ENCODE peak calls at places on chromosomes 6 and 20, in four cellular contexts. F, E, M and L are unnamed samples.

GRCh38 chr6:125220712-125221111 is 67.1 kb downstream of the TPD52L1 start:
- DNase-seq in M (peak; percentile 37), F (no peak), E (no peak), L (no peak)

GRCh38 chr20:61628480-61628879 is 376.4 kb downstream of the CDH4 start:
- DNase-seq in E (no peak), F (no peak), M (no peak), L (no peak)

GRCh38 chr6:163338671-163339405 is 75.7 kb upstream of the QKI start:
- DNase-seq in F (no peak), E (peak; percentile 75), M (peak; percentile 72), L (peak; percentile 60)

GRCh38 chr6:98547634-98548033 is 286.7 kb upstream of the POU3F2 start:
- DNase-seq in M (no peak), F (no peak), E (no peak), L (no peak)

GRCh38 chr6:35072698-35073055 is 68.5 kb downstream of the TCP11 start:
- DNase-seq in M (no peak), F (no peak), E (no peak), L (no peak)

GRCh38 chr6:143264291-143264834 is 186.1 kb downstream of the ADAT2 start:
- DNase-seq in E (no peak), M (no peak), F (no peak), L (no peak)

GRCh38 chr6:6616670-6617069 is 28.1 kb downstream of the LY86 start:
- DNase-seq in F (no peak), M (no peak), E (no peak), L (no peak)

GRCh38 chr6:57173886-57174510 is 1.9 kb downstream of the BAG2 start:
- DNase-seq in E (peak; percentile 78), M (no peak), F (peak; percentile 36), L (no peak)

GRCh38 chr6:63352587-63353281 is 33.0 kb upstream of the LGSN start:
- DNase-seq in E (peak; percentile 68), F (peak; percentile 36), M (peak; percentile 15), L (no peak)

GRCh38 chr6:90107721-90108364 is 188.8 kb downstream of the BACH2 start:
- DNase-seq in F (no peak), E (no peak), M (no peak), L (no peak)

GRCh38 chr20:9032758-9033157 is 36.1 kb upstream of the PLCB4 start:
- DNase-seq in F (no peak), E (peak; percentile 38), M (no peak), L (no peak)

GRCh38 chr6:78623567-78623966 is 243.8 kb upstream of the IRAK1BP1 start:
- DNase-seq in E (peak; percentile 9), M (no peak), F (no peak), L (no peak)

GRCh38 chr20:32880635-32881034 is 21.9 kb downstream of the EFCAB8 start:
- DNase-seq in F (no peak), M (no peak), E (no peak), L (no peak)

GRCh38 chr6:88105741-88106340 is 58.2 kb downstream of the SPACA1 start:
- DNase-seq in M (no peak), E (peak; percentile 52), F (no peak), L (no peak)

GRCh38 chr6:81793811-81794210 is 41.3 kb upstream of the TENT5A start:
- DNase-seq in F (no peak), M (no peak), E (peak; percentile 50), L (no peak)

GRCh38 chr20:50141811-50142561 is 11.5 kb downstream of the PEDS1 start:
- DNase-seq in M (no peak), F (no peak), E (no peak), L (no peak)

GRCh38 chr6:12331951-12332749 is 42.0 kb downstream of the EDN1 start:
- DNase-seq in E (peak; percentile 81), M (no peak), F (no peak), L (no peak)

DNA sequence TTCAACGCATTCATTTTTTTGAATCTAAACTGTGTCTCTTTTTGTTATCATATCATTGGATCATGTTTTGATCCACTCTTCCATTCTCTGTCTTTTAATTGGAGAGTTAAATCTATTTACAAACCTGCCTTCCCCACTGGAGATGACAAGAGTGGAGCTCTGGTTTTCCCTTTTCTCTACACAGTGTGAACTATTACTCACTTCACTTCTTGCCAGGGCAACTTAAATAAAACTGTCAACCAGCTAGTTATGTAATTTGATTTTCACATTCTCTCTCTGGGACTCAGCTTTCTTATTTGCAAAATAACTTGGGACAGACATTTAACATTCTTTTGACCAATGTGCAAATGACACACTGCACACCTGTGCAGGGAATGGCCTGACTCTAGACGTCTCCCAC is 230.8 kb upstream of the CST7 start:
- DNase-seq in F (no peak), M (no peak), E (no peak), L (no peak)
- TF ChIP-seq CTCF in F (no peak), M (no peak), E (no peak), L (no peak)

DNA sequence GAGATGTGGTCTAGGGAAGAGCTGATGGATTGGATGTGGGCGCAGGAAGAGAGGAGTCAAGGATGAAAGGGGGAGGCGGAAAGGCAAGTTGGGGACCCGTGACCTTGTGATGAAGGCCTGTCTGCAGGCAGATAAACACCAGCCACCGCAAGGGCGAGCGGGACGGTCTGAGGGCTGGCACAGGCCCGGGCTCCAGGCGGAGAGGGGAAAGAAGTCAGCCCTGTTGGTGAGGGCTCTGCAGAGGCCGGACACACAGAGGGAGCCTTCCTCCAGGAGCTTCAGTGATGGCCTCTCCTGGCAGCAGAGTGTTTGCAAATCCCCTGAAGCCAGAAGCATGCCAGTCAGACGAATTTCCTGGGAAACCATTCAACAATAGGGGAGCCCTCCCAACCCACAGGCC is 112.2 kb downstream of the ZDHHC14 start:
- DNase-seq in E (no peak), M (no peak), F (no peak), L (no peak)
- TF ChIP-seq CTCF in E (no peak), M (no peak), F (no peak), L (no peak)

DNA sequence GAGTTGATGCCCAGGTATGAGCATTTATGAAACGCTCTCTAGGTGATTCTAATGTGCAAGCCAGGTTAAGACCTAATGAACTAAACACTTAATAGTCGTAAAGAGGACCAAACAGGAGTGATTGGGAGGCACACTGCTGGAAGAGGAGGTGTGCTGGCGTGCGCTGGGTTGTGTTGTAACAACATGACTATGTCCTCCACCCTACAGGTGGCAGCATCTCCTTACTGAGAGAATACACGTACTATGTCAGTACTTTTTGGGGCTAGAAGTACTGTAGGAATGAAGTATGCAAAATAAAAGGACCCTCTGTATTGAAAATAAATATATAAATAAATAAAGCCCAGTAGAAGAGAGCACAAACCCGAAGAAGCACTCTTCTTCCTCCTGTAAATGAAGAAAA is 11.9 kb downstream of the C6orf89 start:
- DNase-seq in M (no peak), E (no peak), F (no peak), L (no peak)
- TF ChIP-seq CTCF in M (no peak), E (no peak), F (peak; percentile 41), L (peak; percentile 16)

GRCh38 chr20:1374246-1374645 is 18.6 kb downstream of the FKBP1A start:
- DNase-seq in F (no peak), E (peak; percentile 65), M (no peak), L (no peak)
- TF ChIP-seq CTCF in F (no peak), E (peak; percentile 29), M (no peak), L (no peak)

GRCh38 chr6:22653980-22654610 is 84.7 kb downstream of the HDGFL1 start:
- DNase-seq in F (no peak), E (no peak), M (no peak), L (no peak)

GRCh38 chr6:22658183-22658582 is 88.8 kb downstream of the HDGFL1 start:
- DNase-seq in E (no peak), M (no peak), F (no peak), L (no peak)

GRCh38 chr6:22656696-22657340 is 87.5 kb downstream of the HDGFL1 start:
- DNase-seq in E (no peak), F (no peak), M (no peak), L (no peak)

GRCh38 chr6:22658934-22659333 is 89.6 kb downstream of the HDGFL1 start:
- DNase-seq in F (no peak), M (no peak), E (no peak), L (no peak)

DNA sequence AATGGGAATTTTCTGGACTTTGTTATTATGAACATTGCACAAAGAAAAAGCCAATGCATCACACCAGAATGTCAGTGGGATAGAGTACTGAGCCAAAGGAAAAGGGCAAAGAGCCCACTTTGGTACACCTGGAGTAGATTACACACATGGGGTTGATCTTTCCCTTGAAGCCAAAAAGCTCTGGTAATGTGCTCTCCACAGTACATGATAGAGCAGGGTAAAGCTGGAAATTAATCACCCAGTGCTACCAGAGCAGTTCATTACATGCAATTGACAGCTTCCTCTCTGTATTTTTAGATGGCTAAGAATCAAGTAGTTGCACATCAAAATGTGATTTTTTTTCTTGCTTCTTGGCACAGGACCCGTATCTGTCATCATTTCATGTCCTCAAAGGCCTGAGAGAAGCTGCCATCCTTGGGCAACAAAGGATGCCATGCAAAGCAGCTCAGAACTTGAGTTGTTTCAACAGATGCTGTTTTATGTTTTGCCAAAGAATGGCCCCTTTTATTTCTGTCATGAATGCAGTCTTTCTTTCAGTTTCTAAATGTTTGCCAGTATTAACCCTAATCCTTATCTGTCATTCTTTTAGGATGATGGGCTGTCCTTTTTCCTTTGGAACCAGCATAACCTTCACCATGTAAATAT is 88.1 kb downstream of the HDGFL1 start:
- DNase-seq in E (no peak), F (no peak), M (no peak), L (no peak)
- TF ChIP-seq CTCF in E (no peak), F (no peak), M (no peak), L (no peak)

GRCh38 chr6:30495993-30496392 is 6.7 kb downstream of the HLA-E start:
- DNase-seq in F (no peak), E (no peak), M (no peak), L (no peak)

GRCh38 chr6:30494275-30494990 is 5.1 kb downstream of the HLA-E start:
- DNase-seq in F (no peak), E (no peak), M (no peak), L (no peak)

GRCh38 chr6:30491963-30492616 is 2.8 kb downstream of the HLA-E start:
- DNase-seq in E (no peak), F (no peak), M (no peak), L (no peak)

GRCh38 chr6:30490031-30490876 is 945 bp downstream of the HLA-E start:
- DNase-seq in M (peak; percentile 76), E (peak; percentile 63), F (no peak), L (peak; percentile 19)

DNA sequence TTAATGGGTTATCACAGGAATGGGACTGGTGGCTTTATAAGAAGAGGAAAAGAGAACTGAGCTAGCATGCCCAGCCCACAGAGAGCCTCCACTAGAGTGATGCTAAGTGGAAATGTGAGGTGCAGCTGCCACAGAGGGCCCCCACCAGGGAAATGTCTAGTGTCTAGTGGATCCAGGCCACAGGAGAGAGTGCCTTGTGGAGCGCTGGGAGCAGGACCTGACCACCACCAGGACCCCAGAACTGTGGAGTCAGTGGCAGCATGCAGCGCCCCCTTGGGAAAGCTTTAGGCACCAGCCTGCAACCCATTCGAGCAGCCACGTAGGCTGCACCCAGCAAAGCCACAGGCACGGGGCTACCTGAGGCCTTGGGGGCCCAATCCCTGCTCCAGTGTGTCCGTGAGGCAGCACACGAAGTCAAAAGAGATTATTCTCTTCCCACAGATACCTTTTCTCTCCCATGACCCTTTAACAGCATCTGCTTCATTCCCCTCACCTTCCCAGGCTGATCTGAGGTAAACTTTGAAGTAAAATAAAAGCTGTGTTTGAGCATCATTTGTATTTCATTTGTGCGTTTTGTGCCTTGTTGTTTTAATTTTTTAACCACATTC is 4.4 kb downstream of the HLA-E start:
- DNase-seq in M (no peak), F (no peak), E (no peak), L (no peak)
- TF ChIP-seq CTCF in M (no peak), F (no peak), E (peak; percentile 19), L (peak; percentile 23)